ENCODE peak calls at places on chromosome 1, in ten cellular contexts. One of them, this sample, is unnamed.

GRCh38 chr1:165075725-165076370 is 280.7 kb downstream of the LMX1A start:
- DNase-seq in colonic mucosa: no peak
- DNase-seq in fibroblast of lung: peak
- DNase-seq in NCI-H1092: peak
- DNase-seq in stimulated activated CD8-positive, alpha-beta memory T cell treated with anti-CD3 and anti-CD28 coated beads, Interleukin-7, amount 100 ng/mL, for 4 hours: no peak
- DNase-seq in cardiac muscle cell: peak
- DNase-seq in glutamatergic neuron: peak
- DNase-seq in kidney tubule cell: peak
- DNase-seq in SW 1271: no peak
- DNase-seq in Daoy: peak
- DNase-seq in this sample: no peak

GRCh38 chr1:153552335-153552734 is 3.3 kb upstream of the S100A3 start:
- DNase-seq in NCI-H1092: no peak
- DNase-seq in cardiac muscle cell: no peak
- DNase-seq in stimulated activated CD8-positive, alpha-beta memory T cell treated with anti-CD3 and anti-CD28 coated beads, Interleukin-7, amount 100 ng/mL, for 4 hours: no peak
- DNase-seq in fibroblast of lung: no peak
- DNase-seq in glutamatergic neuron: no peak
- DNase-seq in Daoy: no peak
- DNase-seq in colonic mucosa: no peak
- DNase-seq in kidney tubule cell: no peak
- DNase-seq in SW 1271: no peak
- DNase-seq in this sample: no peak

GRCh38 chr1:82697965-82698364 is 897.2 kb downstream of the ADGRL2 start:
- DNase-seq in kidney tubule cell: no peak
- DNase-seq in NCI-H1092: no peak
- DNase-seq in SW 1271: no peak
- DNase-seq in stimulated activated CD8-positive, alpha-beta memory T cell treated with anti-CD3 and anti-CD28 coated beads, Interleukin-7, amount 100 ng/mL, for 4 hours: no peak
- DNase-seq in Daoy: peak
- DNase-seq in fibroblast of lung: no peak
- DNase-seq in colonic mucosa: no peak
- DNase-seq in cardiac muscle cell: no peak
- DNase-seq in glutamatergic neuron: no peak
- DNase-seq in this sample: no peak

GRCh38 chr1:116346943-116347673 is 25.9 kb upstream of the ATP1A1 start:
- DNase-seq in glutamatergic neuron: no peak
- DNase-seq in NCI-H1092: no peak
- DNase-seq in colonic mucosa: no peak
- DNase-seq in fibroblast of lung: no peak
- DNase-seq in kidney tubule cell: no peak
- DNase-seq in Daoy: no peak
- DNase-seq in stimulated activated CD8-positive, alpha-beta memory T cell treated with anti-CD3 and anti-CD28 coated beads, Interleukin-7, amount 100 ng/mL, for 4 hours: no peak
- DNase-seq in SW 1271: no peak
- DNase-seq in cardiac muscle cell: no peak
- DNase-seq in this sample: no peak

GRCh38 chr1:176790771-176791170 is 327.8 kb downstream of the PAPPA2 start:
- DNase-seq in colonic mucosa: no peak
- DNase-seq in fibroblast of lung: no peak
- DNase-seq in stimulated activated CD8-positive, alpha-beta memory T cell treated with anti-CD3 and anti-CD28 coated beads, Interleukin-7, amount 100 ng/mL, for 4 hours: no peak
- DNase-seq in NCI-H1092: no peak
- DNase-seq in kidney tubule cell: peak
- DNase-seq in Daoy: no peak
- DNase-seq in glutamatergic neuron: no peak
- DNase-seq in SW 1271: no peak
- DNase-seq in cardiac muscle cell: no peak
- DNase-seq in this sample: no peak

GRCh38 chr1:44521378-44522080 is 116.5 kb downstream of the RNF220 start:
- DNase-seq in kidney tubule cell: no peak
- DNase-seq in SW 1271: no peak
- DNase-seq in cardiac muscle cell: no peak
- DNase-seq in Daoy: no peak
- DNase-seq in fibroblast of lung: no peak
- DNase-seq in glutamatergic neuron: no peak
- DNase-seq in colonic mucosa: no peak
- DNase-seq in stimulated activated CD8-positive, alpha-beta memory T cell treated with anti-CD3 and anti-CD28 coated beads, Interleukin-7, amount 100 ng/mL, for 4 hours: no peak
- DNase-seq in NCI-H1092: no peak
- DNase-seq in this sample: no peak

GRCh38 chr1:220370041-220370700 is 97.9 kb upstream of the RAB3GAP2 start:
- DNase-seq in kidney tubule cell: peak
- DNase-seq in SW 1271: no peak
- DNase-seq in fibroblast of lung: peak
- DNase-seq in colonic mucosa: no peak
- DNase-seq in glutamatergic neuron: peak
- DNase-seq in NCI-H1092: peak
- DNase-seq in stimulated activated CD8-positive, alpha-beta memory T cell treated with anti-CD3 and anti-CD28 coated beads, Interleukin-7, amount 100 ng/mL, for 4 hours: no peak
- DNase-seq in cardiac muscle cell: peak
- DNase-seq in Daoy: peak
- DNase-seq in this sample: peak

GRCh38 chr1:22918644-22919043 is 54.0 kb downstream of the LACTBL1 start:
- DNase-seq in SW 1271: no peak
- DNase-seq in colonic mucosa: no peak
- DNase-seq in fibroblast of lung: no peak
- DNase-seq in cardiac muscle cell: no peak
- DNase-seq in stimulated activated CD8-positive, alpha-beta memory T cell treated with anti-CD3 and anti-CD28 coated beads, Interleukin-7, amount 100 ng/mL, for 4 hours: no peak
- DNase-seq in NCI-H1092: no peak
- DNase-seq in kidney tubule cell: no peak
- DNase-seq in Daoy: no peak
- DNase-seq in glutamatergic neuron: no peak
- DNase-seq in this sample: no peak

GRCh38 chr1:1959840-1960479 is 40.9 kb upstream of the TMEM52 start:
- DNase-seq in cardiac muscle cell: peak
- DNase-seq in Daoy: peak
- DNase-seq in stimulated activated CD8-positive, alpha-beta memory T cell treated with anti-CD3 and anti-CD28 coated beads, Interleukin-7, amount 100 ng/mL, for 4 hours: peak
- DNase-seq in colonic mucosa: peak
- DNase-seq in NCI-H1092: peak
- DNase-seq in kidney tubule cell: peak
- DNase-seq in fibroblast of lung: peak
- DNase-seq in SW 1271: peak
- DNase-seq in glutamatergic neuron: peak
- DNase-seq in this sample: peak

GRCh38 chr1:98351506-98352038 is 309.9 kb upstream of the SNX7 start:
- DNase-seq in cardiac muscle cell: no peak
- DNase-seq in NCI-H1092: no peak
- DNase-seq in kidney tubule cell: no peak
- DNase-seq in fibroblast of lung: no peak
- DNase-seq in Daoy: no peak
- DNase-seq in colonic mucosa: no peak
- DNase-seq in glutamatergic neuron: no peak
- DNase-seq in stimulated activated CD8-positive, alpha-beta memory T cell treated with anti-CD3 and anti-CD28 coated beads, Interleukin-7, amount 100 ng/mL, for 4 hours: no peak
- DNase-seq in SW 1271: no peak
- DNase-seq in this sample: no peak

GRCh38 chr1:113211467-113211866 is 138.5 kb downstream of the LRIG2 start:
- DNase-seq in stimulated activated CD8-positive, alpha-beta memory T cell treated with anti-CD3 and anti-CD28 coated beads, Interleukin-7, amount 100 ng/mL, for 4 hours: no peak
- DNase-seq in NCI-H1092: no peak
- DNase-seq in Daoy: no peak
- DNase-seq in kidney tubule cell: no peak
- DNase-seq in colonic mucosa: no peak
- DNase-seq in SW 1271: no peak
- DNase-seq in cardiac muscle cell: no peak
- DNase-seq in fibroblast of lung: no peak
- DNase-seq in glutamatergic neuron: no peak
- DNase-seq in this sample: no peak

GRCh38 chr1:111747947-111748346 is 7.8 kb upstream of the DDX20 start:
- DNase-seq in glutamatergic neuron: no peak
- DNase-seq in fibroblast of lung: no peak
- DNase-seq in cardiac muscle cell: no peak
- DNase-seq in SW 1271: no peak
- DNase-seq in Daoy: no peak
- DNase-seq in kidney tubule cell: no peak
- DNase-seq in NCI-H1092: no peak
- DNase-seq in stimulated activated CD8-positive, alpha-beta memory T cell treated with anti-CD3 and anti-CD28 coated beads, Interleukin-7, amount 100 ng/mL, for 4 hours: no peak
- DNase-seq in colonic mucosa: no peak
- DNase-seq in this sample: no peak

GRCh38 chr1:241847540-241847795 is 536 bp upstream of the EXO1 start:
- DNase-seq in stimulated activated CD8-positive, alpha-beta memory T cell treated with anti-CD3 and anti-CD28 coated beads, Interleukin-7, amount 100 ng/mL, for 4 hours: no peak
- DNase-seq in cardiac muscle cell: no peak
- DNase-seq in fibroblast of lung: no peak
- DNase-seq in NCI-H1092: no peak
- DNase-seq in glutamatergic neuron: no peak
- DNase-seq in Daoy: no peak
- DNase-seq in colonic mucosa: no peak
- DNase-seq in kidney tubule cell: no peak
- DNase-seq in SW 1271: no peak
- DNase-seq in this sample: no peak

GRCh38 chr1:19536519-19536918 is 51.2 kb upstream of the CAPZB start:
- DNase-seq in Daoy: no peak
- DNase-seq in fibroblast of lung: no peak
- DNase-seq in kidney tubule cell: no peak
- DNase-seq in SW 1271: no peak
- DNase-seq in stimulated activated CD8-positive, alpha-beta memory T cell treated with anti-CD3 and anti-CD28 coated beads, Interleukin-7, amount 100 ng/mL, for 4 hours: no peak
- DNase-seq in cardiac muscle cell: no peak
- DNase-seq in glutamatergic neuron: no peak
- DNase-seq in colonic mucosa: no peak
- DNase-seq in NCI-H1092: no peak
- DNase-seq in this sample: no peak

GRCh38 chr1:206002160-206002559 is 1.0 kb downstream of the RAB7B start:
- DNase-seq in NCI-H1092: no peak
- DNase-seq in SW 1271: no peak
- DNase-seq in stimulated activated CD8-positive, alpha-beta memory T cell treated with anti-CD3 and anti-CD28 coated beads, Interleukin-7, amount 100 ng/mL, for 4 hours: no peak
- DNase-seq in fibroblast of lung: no peak
- DNase-seq in Daoy: no peak
- DNase-seq in kidney tubule cell: no peak
- DNase-seq in glutamatergic neuron: no peak
- DNase-seq in cardiac muscle cell: no peak
- DNase-seq in colonic mucosa: no peak
- DNase-seq in this sample: no peak

GRCh38 chr1:54095543-54096286 is 42.3 kb downstream of the TCEANC2 start:
- DNase-seq in SW 1271: no peak
- DNase-seq in NCI-H1092: no peak
- DNase-seq in fibroblast of lung: no peak
- DNase-seq in glutamatergic neuron: no peak
- DNase-seq in colonic mucosa: peak
- DNase-seq in kidney tubule cell: no peak
- DNase-seq in Daoy: no peak
- DNase-seq in cardiac muscle cell: no peak
- DNase-seq in stimulated activated CD8-positive, alpha-beta memory T cell treated with anti-CD3 and anti-CD28 coated beads, Interleukin-7, amount 100 ng/mL, for 4 hours: no peak
- DNase-seq in this sample: no peak

GRCh38 chr1:172203135-172203823 is 217.2 kb upstream of the C1orf105 start:
- DNase-seq in Daoy: peak
- DNase-seq in kidney tubule cell: no peak
- DNase-seq in cardiac muscle cell: peak
- DNase-seq in NCI-H1092: no peak
- DNase-seq in fibroblast of lung: peak
- DNase-seq in SW 1271: no peak
- DNase-seq in glutamatergic neuron: no peak
- DNase-seq in stimulated activated CD8-positive, alpha-beta memory T cell treated with anti-CD3 and anti-CD28 coated beads, Interleukin-7, amount 100 ng/mL, for 4 hours: no peak
- DNase-seq in colonic mucosa: peak
- DNase-seq in this sample: no peak

GRCh38 chr1:212752256-212752933 is 39.2 kb downstream of the NSL1 start:
- DNase-seq in fibroblast of lung: peak
- DNase-seq in NCI-H1092: no peak
- DNase-seq in SW 1271: no peak
- DNase-seq in Daoy: no peak
- DNase-seq in colonic mucosa: no peak
- DNase-seq in stimulated activated CD8-positive, alpha-beta memory T cell treated with anti-CD3 and anti-CD28 coated beads, Interleukin-7, amount 100 ng/mL, for 4 hours: no peak
- DNase-seq in kidney tubule cell: peak
- DNase-seq in cardiac muscle cell: peak
- DNase-seq in glutamatergic neuron: no peak
- DNase-seq in this sample: no peak

GRCh38 chr1:59682405-59683080 is 132.2 kb upstream of the HOOK1 start:
- DNase-seq in glutamatergic neuron: no peak
- DNase-seq in NCI-H1092: no peak
- DNase-seq in colonic mucosa: no peak
- DNase-seq in Daoy: no peak
- DNase-seq in SW 1271: no peak
- DNase-seq in stimulated activated CD8-positive, alpha-beta memory T cell treated with anti-CD3 and anti-CD28 coated beads, Interleukin-7, amount 100 ng/mL, for 4 hours: no peak
- DNase-seq in cardiac muscle cell: no peak
- DNase-seq in kidney tubule cell: no peak
- DNase-seq in fibroblast of lung: peak
- DNase-seq in this sample: no peak

GRCh38 chr1:214439352-214440119 is 111.9 kb downstream of the PTPN14 start:
- DNase-seq in colonic mucosa: peak
- DNase-seq in glutamatergic neuron: no peak
- DNase-seq in fibroblast of lung: peak
- DNase-seq in Daoy: no peak
- DNase-seq in SW 1271: no peak
- DNase-seq in kidney tubule cell: peak
- DNase-seq in NCI-H1092: no peak
- DNase-seq in stimulated activated CD8-positive, alpha-beta memory T cell treated with anti-CD3 and anti-CD28 coated beads, Interleukin-7, amount 100 ng/mL, for 4 hours: no peak
- DNase-seq in cardiac muscle cell: peak
- DNase-seq in this sample: peak

GRCh38 chr1:60311838-60312237 is 238.3 kb upstream of the C1orf87 start:
- DNase-seq in colonic mucosa: no peak
- DNase-seq in glutamatergic neuron: no peak
- DNase-seq in Daoy: no peak
- DNase-seq in kidney tubule cell: no peak
- DNase-seq in SW 1271: no peak
- DNase-seq in cardiac muscle cell: no peak
- DNase-seq in NCI-H1092: no peak
- DNase-seq in stimulated activated CD8-positive, alpha-beta memory T cell treated with anti-CD3 and anti-CD28 coated beads, Interleukin-7, amount 100 ng/mL, for 4 hours: no peak
- DNase-seq in fibroblast of lung: no peak
- DNase-seq in this sample: no peak

GRCh38 chr1:94321662-94322061 is 84.3 kb upstream of the ARHGAP29 start:
- DNase-seq in Daoy: no peak
- DNase-seq in NCI-H1092: no peak
- DNase-seq in colonic mucosa: no peak
- DNase-seq in kidney tubule cell: no peak
- DNase-seq in glutamatergic neuron: no peak
- DNase-seq in cardiac muscle cell: no peak
- DNase-seq in stimulated activated CD8-positive, alpha-beta memory T cell treated with anti-CD3 and anti-CD28 coated beads, Interleukin-7, amount 100 ng/mL, for 4 hours: no peak
- DNase-seq in SW 1271: no peak
- DNase-seq in fibroblast of lung: no peak
- DNase-seq in this sample: no peak

GRCh38 chr1:33387512-33388079 is 43.3 kb downstream of the PHC2 start:
- DNase-seq in colonic mucosa: no peak
- DNase-seq in Daoy: no peak
- DNase-seq in cardiac muscle cell: peak
- DNase-seq in fibroblast of lung: peak
- DNase-seq in stimulated activated CD8-positive, alpha-beta memory T cell treated with anti-CD3 and anti-CD28 coated beads, Interleukin-7, amount 100 ng/mL, for 4 hours: no peak
- DNase-seq in NCI-H1092: no peak
- DNase-seq in glutamatergic neuron: no peak
- DNase-seq in SW 1271: no peak
- DNase-seq in kidney tubule cell: peak
- DNase-seq in this sample: no peak

GRCh38 chr1:110875216-110875731 is 2.3 kb downstream of the CD53 start:
- DNase-seq in Daoy: no peak
- DNase-seq in NCI-H1092: no peak
- DNase-seq in SW 1271: no peak
- DNase-seq in kidney tubule cell: peak
- DNase-seq in fibroblast of lung: no peak
- DNase-seq in glutamatergic neuron: no peak
- DNase-seq in cardiac muscle cell: no peak
- DNase-seq in colonic mucosa: no peak
- DNase-seq in stimulated activated CD8-positive, alpha-beta memory T cell treated with anti-CD3 and anti-CD28 coated beads, Interleukin-7, amount 100 ng/mL, for 4 hours: peak
- DNase-seq in this sample: no peak

GRCh38 chr1:221515496-221515895 is 226.4 kb downstream of the DUSP10 start:
- DNase-seq in Daoy: no peak
- DNase-seq in SW 1271: no peak
- DNase-seq in fibroblast of lung: no peak
- DNase-seq in colonic mucosa: no peak
- DNase-seq in NCI-H1092: no peak
- DNase-seq in kidney tubule cell: no peak
- DNase-seq in cardiac muscle cell: no peak
- DNase-seq in stimulated activated CD8-positive, alpha-beta memory T cell treated with anti-CD3 and anti-CD28 coated beads, Interleukin-7, amount 100 ng/mL, for 4 hours: no peak
- DNase-seq in glutamatergic neuron: no peak
- DNase-seq in this sample: no peak

GRCh38 chr1:91402023-91402422 is 2.6 kb downstream of the HFM1 start:
- DNase-seq in fibroblast of lung: peak
- DNase-seq in Daoy: peak
- DNase-seq in glutamatergic neuron: no peak
- DNase-seq in kidney tubule cell: peak
- DNase-seq in colonic mucosa: no peak
- DNase-seq in stimulated activated CD8-positive, alpha-beta memory T cell treated with anti-CD3 and anti-CD28 coated beads, Interleukin-7, amount 100 ng/mL, for 4 hours: no peak
- DNase-seq in SW 1271: no peak
- DNase-seq in cardiac muscle cell: peak
- DNase-seq in NCI-H1092: no peak
- DNase-seq in this sample: peak

GRCh38 chr1:196155586-196155985 is 452.7 kb downstream of the KCNT2 start:
- DNase-seq in colonic mucosa: no peak
- DNase-seq in Daoy: no peak
- DNase-seq in cardiac muscle cell: no peak
- DNase-seq in glutamatergic neuron: no peak
- DNase-seq in fibroblast of lung: no peak
- DNase-seq in stimulated activated CD8-positive, alpha-beta memory T cell treated with anti-CD3 and anti-CD28 coated beads, Interleukin-7, amount 100 ng/mL, for 4 hours: no peak
- DNase-seq in kidney tubule cell: no peak
- DNase-seq in SW 1271: no peak
- DNase-seq in NCI-H1092: no peak
- DNase-seq in this sample: no peak

GRCh38 chr1:64956241-64956640 is 10.1 kb downstream of the JAK1 start:
- DNase-seq in kidney tubule cell: peak
- DNase-seq in glutamatergic neuron: no peak
- DNase-seq in cardiac muscle cell: peak
- DNase-seq in Daoy: peak
- DNase-seq in colonic mucosa: no peak
- DNase-seq in fibroblast of lung: peak
- DNase-seq in SW 1271: no peak
- DNase-seq in stimulated activated CD8-positive, alpha-beta memory T cell treated with anti-CD3 and anti-CD28 coated beads, Interleukin-7, amount 100 ng/mL, for 4 hours: no peak
- DNase-seq in NCI-H1092: no peak
- DNase-seq in this sample: no peak

This sample was measured in HTR-8/SVneo.